ENCODE peak calls at places on chromosomes 11 and 22, in four cellular contexts. M is uterus, Q is sigmoid colon, P is A549. D is an unnamed sample.

GRCh38 chr11:86291466-86292262 is 10.4 kb upstream of the HIKESHI start:
- DNase-seq in Q (no peak), P (peak; percentile 49), M (peak; percentile 25), D (peak; percentile 42)

GRCh38 chr22:39748877-39749276 is 144.7 kb downstream of the ENTHD1 start:
- DNase-seq in Q (no peak), M (no peak), P (no peak), D (no peak)

GRCh38 chr11:16861867-16862266 is 123.4 kb downstream of the C11orf58 start:
- DNase-seq in P (no peak), M (no peak), Q (no peak), D (no peak)

GRCh38 chr11:8785998-8786397 is 103.4 kb downstream of the RPL27A start:
- DNase-seq in P (no peak), Q (no peak), M (no peak), D (no peak)

GRCh38 chr11:109984634-109985289 is 108.4 kb upstream of the ZC3H12C start:
- DNase-seq in P (no peak), Q (no peak), M (no peak), D (no peak)

GRCh38 chr11:83024270-83024854 is 47.3 kb downstream of the RAB30 start:
- DNase-seq in Q (no peak), M (no peak), P (no peak), D (no peak)

GRCh38 chr22:22168190-22168940 is 76.2 kb upstream of the VPREB1 start:
- DNase-seq in Q (no peak), M (no peak), P (peak; percentile 92), D (no peak)

GRCh38 chr11:117096140-117096972 is 1.9 kb downstream of the SIK3 start:
- DNase-seq in P (peak; percentile 56), Q (no peak), M (no peak), D (no peak)

GRCh38 chr11:116145187-116145865 is 627.5 kb downstream of the BUD13 start:
- DNase-seq in M (no peak), P (no peak), Q (no peak), D (no peak)

GRCh38 chr11:132056689-132057088 is 686.3 kb downstream of the NTM start:
- DNase-seq in M (no peak), P (no peak), Q (no peak), D (peak; percentile 33)

GRCh38 chr11:57424802-57425564 is 1.9 kb downstream of the SLC43A3 start:
- DNase-seq in M (peak; percentile 81), P (no peak), Q (peak; percentile 91), D (peak; percentile 84)

GRCh38 chr11:35632301-35632700 is 14.0 kb downstream of the FJX1 start:
- DNase-seq in Q (no peak), P (peak; percentile 30), M (no peak), D (no peak)

GRCh38 chr11:120212926-120213325 is 2.1 kb downstream of the OAF start:
- DNase-seq in Q (no peak), M (no peak), P (no peak), D (peak; percentile 66)

GRCh38 chr22:19041403-19042074 is 80.7 kb downstream of the DGCR2 start:
- DNase-seq in M (no peak), P (no peak), Q (peak; percentile 57), D (no peak)

GRCh38 chr11:15940462-15941205 is 415.7 kb downstream of the SOX6 start:
- DNase-seq in P (no peak), M (no peak), Q (no peak), D (no peak)

GRCh38 chr11:117225553-117226170 is 6.2 kb downstream of the PCSK7 start:
- DNase-seq in Q (peak; percentile 58), P (no peak), M (peak; percentile 20), D (no peak)

GRCh38 chr11:113181094-113181493 is 133.3 kb upstream of the TTC12 start:
- DNase-seq in Q (no peak), P (no peak), M (no peak), D (no peak)

GRCh38 chr22:46084943-46085830 is 65.1 kb upstream of the PPARA start:
- DNase-seq in M (peak; percentile 94), P (peak; percentile 79), Q (peak; percentile 95), D (peak; percentile 84)
- H3K4me3 ChIP-seq in M (peak overlapping the region; percentile 19), P (peak overlapping the region; percentile 52), Q (peak overlapping the region; percentile 13), D (no peak overlapping the region)

DNA sequence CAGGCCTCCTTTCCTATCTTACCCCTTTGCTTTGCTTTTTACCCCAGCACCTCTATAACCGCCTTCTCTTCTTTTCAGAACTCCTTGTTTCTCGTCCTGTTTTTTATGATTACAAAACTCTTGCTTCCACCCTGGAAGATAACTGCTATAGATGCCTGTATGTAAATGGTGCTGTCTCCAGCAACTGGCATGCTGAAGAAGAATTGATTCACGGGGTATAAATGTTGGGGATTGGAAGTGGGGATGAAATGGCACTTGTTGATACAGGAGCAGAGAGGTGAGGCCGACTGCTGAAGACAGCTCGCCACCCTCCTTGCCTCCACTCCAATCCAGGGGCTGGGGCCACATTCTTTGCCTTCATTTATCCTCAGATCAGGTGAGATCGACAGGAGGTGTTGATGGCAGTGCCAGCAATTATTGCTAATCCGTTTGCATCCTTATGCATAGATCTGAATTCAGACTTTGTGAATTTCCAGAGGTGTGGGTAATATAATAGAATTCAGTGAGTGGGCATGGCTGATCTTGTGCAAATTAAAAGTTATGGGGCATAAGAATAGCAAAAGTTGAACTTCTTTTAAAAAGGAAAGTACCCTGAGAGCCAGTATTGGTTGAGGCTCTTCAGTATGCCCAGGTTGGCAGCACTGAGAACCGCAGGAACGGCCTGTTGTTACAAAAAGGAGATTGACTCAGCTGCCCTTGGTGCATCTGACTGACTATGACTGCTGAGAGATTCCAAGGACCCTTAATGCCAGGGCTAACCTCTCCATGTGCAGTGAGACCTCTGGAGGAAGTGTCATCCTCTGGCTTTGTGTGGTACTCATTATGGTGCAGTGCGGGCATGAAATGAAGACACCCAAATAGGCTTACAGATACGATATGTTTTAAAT is 5.3 kb downstream of the NEAT1 start:
- DNase-seq in P (peak; percentile 82), Q (peak; percentile 70), M (peak; percentile 36), D (peak; percentile 73)
- TF ChIP-seq POLR2A in P (peak; percentile 57), Q (peak; percentile 44), M (no peak), D (peak; percentile 76)

GRCh38 chr11:61826930-61827572 is 1.0 kb upstream of the FADS2 start:
- DNase-seq in Q (no peak), M (peak; percentile 27), P (no peak), D (no peak)
- H3K4me3 ChIP-seq in Q (peak overlapping the region; percentile 56), M (peak overlapping the region; percentile 67), P (peak overlapping the region; percentile 100), D (no peak overlapping the region)

GRCh38 chr22:31107206-31108118 is at the start of gene SELENOM:
- DNase-seq in M (peak; percentile 98), P (peak; percentile 96), Q (peak; percentile 99), D (peak; percentile 97)
- TF ChIP-seq POLR2A in M (peak; percentile 98), P (peak; percentile 55), Q (peak; percentile 86), D (peak; percentile 85)

DNA sequence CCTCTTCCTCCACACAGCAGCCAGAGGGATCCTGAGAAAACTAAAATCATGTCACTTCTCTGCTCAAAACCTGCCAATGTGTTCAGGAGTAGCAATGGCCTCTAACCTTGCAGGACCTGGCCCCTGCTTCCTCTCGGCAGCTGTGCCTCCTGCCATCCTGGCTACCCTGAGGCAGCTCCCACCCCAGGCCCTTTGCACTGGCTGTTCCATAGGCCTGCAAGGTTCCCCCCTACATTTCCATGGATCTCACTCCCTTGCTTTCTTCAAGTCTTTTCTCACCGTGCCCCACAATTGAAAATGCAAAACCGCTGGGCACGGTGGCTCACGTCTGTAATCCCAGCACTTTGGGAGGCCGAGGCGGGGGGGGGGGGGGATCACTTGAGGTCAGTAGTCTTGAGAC is 2.1 kb upstream of the STIP1 start:
- DNase-seq in Q (no peak), M (no peak), P (no peak), D (no peak)
- H3K4me3 ChIP-seq in Q (no peak overlapping the region), M (no peak overlapping the region), P (no peak overlapping the region), D (no peak overlapping the region)

GRCh38 chr11:118531597-118532084 is 649 bp downstream of the TMEM25 start:
- DNase-seq in P (no peak), M (no peak), Q (no peak), D (peak; percentile 32)

GRCh38 chr11:118529584-118530175 is 1.3 kb upstream of the TMEM25 start:
- DNase-seq in M (no peak), Q (no peak), P (no peak), D (no peak)

GRCh38 chr11:118532091-118532490 is 1.1 kb downstream of the TMEM25 start:
- DNase-seq in Q (no peak), M (no peak), P (no peak), D (no peak)

GRCh38 chr11:118530180-118530682 is 761 bp upstream of the TMEM25 start:
- DNase-seq in Q (no peak), P (no peak), M (no peak), D (peak; percentile 37)

GRCh38 chr11:118530683-118531596 is at the start of gene TMEM25:
- DNase-seq in Q (peak; percentile 83), M (peak; percentile 61), P (no peak), D (peak; percentile 68)
- TF ChIP-seq POLR2A in Q (no peak), M (peak; percentile 53), P (no peak), D (no peak)

GRCh38 chr22:50247748-50248147 is 2.9 kb upstream of the TUBGCP6 start:
- DNase-seq in P (peak; percentile 54), M (no peak), Q (no peak), D (no peak)

GRCh38 chr22:50248192-50249084 is 2.6 kb downstream of the HDAC10 start:
- DNase-seq in M (no peak), Q (no peak), P (no peak), D (no peak)

GRCh38 chr22:50250555-50251471 is at the start of gene HDAC10:
- DNase-seq in Q (peak; percentile 88), P (peak; percentile 43), M (peak; percentile 66), D (peak; percentile 77)

GRCh38 chr22:50250249-50250554 is 863 bp downstream of the HDAC10 start:
- DNase-seq in P (no peak), Q (no peak), M (no peak), D (no peak)

GRCh38 chr22:50249382-50250248 is 1.4 kb downstream of the HDAC10 start:
- DNase-seq in P (no peak), M (no peak), Q (no peak), D (no peak)
- H3K4me3 ChIP-seq in P (no peak overlapping the region), M (no peak overlapping the region), Q (no peak overlapping the region), D (no peak overlapping the region)